ENCODE peak calls at places on chromosome 9, in six cellular contexts. One of them, this sample, is unnamed.

GRCh38 chr9:100534401-100534800 is 43.5 kb upstream of the CAVIN4 start:
- DNase-seq in astrocyte: no peak
- DNase-seq in transverse colon: no peak
- DNase-seq in stomach: no peak
- DNase-seq in H7: no peak
- DNase-seq in bronchial epithelial cell: no peak
- DNase-seq in this sample: no peak

GRCh38 chr9:84297162-84297821 is 43.3 kb downstream of the SLC28A3 start:
- DNase-seq in astrocyte: peak; percentile 77
- DNase-seq in transverse colon: no peak
- DNase-seq in stomach: no peak
- DNase-seq in H7: no peak
- DNase-seq in bronchial epithelial cell: peak; percentile 41
- DNase-seq in this sample: no peak

GRCh38 chr9:89254058-89254772 is 56.8 kb upstream of the CKS2 start:
- DNase-seq in astrocyte: no peak
- DNase-seq in transverse colon: no peak
- DNase-seq in stomach: no peak
- DNase-seq in H7: no peak
- DNase-seq in bronchial epithelial cell: no peak
- DNase-seq in this sample: no peak

GRCh38 chr9:31135567-31135966 is 1248.9 kb upstream of the ACO1 start:
- DNase-seq in astrocyte: peak; percentile 39
- DNase-seq in transverse colon: no peak
- DNase-seq in stomach: no peak
- DNase-seq in H7: no peak
- DNase-seq in bronchial epithelial cell: peak; percentile 35
- DNase-seq in this sample: no peak

GRCh38 chr9:113416149-113416726 is 5.7 kb downstream of the C9orf43 start:
- DNase-seq in astrocyte: no peak
- DNase-seq in transverse colon: no peak
- DNase-seq in stomach: no peak
- DNase-seq in H7: no peak
- DNase-seq in bronchial epithelial cell: no peak
- DNase-seq in this sample: no peak

GRCh38 chr9:21415492-21416267 is 6.8 kb downstream of the IFNA8 start:
- DNase-seq in astrocyte: peak; percentile 79
- DNase-seq in transverse colon: peak; percentile 41
- DNase-seq in stomach: no peak
- DNase-seq in H7: no peak
- DNase-seq in bronchial epithelial cell: no peak
- DNase-seq in this sample: peak; percentile 43

GRCh38 chr9:95027914-95028854 is 289.3 kb downstream of the FANCC start:
- DNase-seq in astrocyte: no peak
- DNase-seq in transverse colon: no peak
- DNase-seq in stomach: peak; percentile 67
- DNase-seq in H7: no peak
- DNase-seq in bronchial epithelial cell: peak; percentile 53
- DNase-seq in this sample: no peak

GRCh38 chr9:11194249-11194648 is 581.4 kb upstream of the PTPRD start:
- DNase-seq in astrocyte: no peak
- DNase-seq in transverse colon: no peak
- DNase-seq in stomach: peak; percentile 75
- DNase-seq in H7: no peak
- DNase-seq in bronchial epithelial cell: no peak
- DNase-seq in this sample: peak; percentile 9

GRCh38 chr9:34628656-34629491 is at the start of gene ARID3C:
- DNase-seq in astrocyte: no peak
- DNase-seq in transverse colon: peak; percentile 55
- DNase-seq in stomach: peak; percentile 61
- DNase-seq in H7: peak; percentile 90
- DNase-seq in bronchial epithelial cell: no peak
- DNase-seq in this sample: peak; percentile 33

GRCh38 chr9:967851-968641 is 8.4 kb upstream of the DMRT3 start:
- DNase-seq in astrocyte: no peak
- DNase-seq in transverse colon: no peak
- DNase-seq in stomach: no peak
- DNase-seq in H7: peak; percentile 73
- DNase-seq in bronchial epithelial cell: no peak
- DNase-seq in this sample: peak; percentile 72

GRCh38 chr9:73437758-73438157 is 286.1 kb downstream of the ANXA1 start:
- DNase-seq in astrocyte: peak; percentile 23
- DNase-seq in transverse colon: no peak
- DNase-seq in stomach: no peak
- DNase-seq in H7: no peak
- DNase-seq in bronchial epithelial cell: peak; percentile 56
- DNase-seq in this sample: no peak

GRCh38 chr9:91789941-91790340 is 160.1 kb downstream of the ROR2 start:
- DNase-seq in astrocyte: no peak
- DNase-seq in transverse colon: no peak
- DNase-seq in stomach: no peak
- DNase-seq in H7: no peak
- DNase-seq in bronchial epithelial cell: no peak
- DNase-seq in this sample: no peak

GRCh38 chr9:5582835-5583195 is 46.1 kb upstream of the RIC1 start:
- DNase-seq in astrocyte: peak; percentile 75
- DNase-seq in transverse colon: no peak
- DNase-seq in stomach: no peak
- DNase-seq in H7: no peak
- DNase-seq in bronchial epithelial cell: peak; percentile 57
- DNase-seq in this sample: no peak

GRCh38 chr9:10071579-10071978 is 541.2 kb downstream of the PTPRD start:
- DNase-seq in astrocyte: no peak
- DNase-seq in transverse colon: no peak
- DNase-seq in stomach: no peak
- DNase-seq in H7: no peak
- DNase-seq in bronchial epithelial cell: no peak
- DNase-seq in this sample: no peak

GRCh38 chr9:134607971-134608370 is 33.6 kb upstream of the COL5A1 start:
- DNase-seq in astrocyte: peak; percentile 49
- DNase-seq in transverse colon: no peak
- DNase-seq in stomach: peak; percentile 8
- DNase-seq in H7: no peak
- DNase-seq in bronchial epithelial cell: no peak
- DNase-seq in this sample: no peak

GRCh38 chr9:88387733-88388202 is 476 bp upstream of the SPIN1 start:
- DNase-seq in astrocyte: peak; percentile 45
- DNase-seq in transverse colon: peak; percentile 72
- DNase-seq in stomach: peak; percentile 59
- DNase-seq in H7: no peak
- DNase-seq in bronchial epithelial cell: peak; percentile 57
- DNase-seq in this sample: peak; percentile 44

GRCh38 chr9:93397664-93398381 is 53.7 kb upstream of the FAM120A start:
- DNase-seq in astrocyte: no peak
- DNase-seq in transverse colon: no peak
- DNase-seq in stomach: no peak
- DNase-seq in H7: no peak
- DNase-seq in bronchial epithelial cell: peak; percentile 79
- DNase-seq in this sample: no peak

GRCh38 chr9:94919376-94920098 is 193.0 kb downstream of the AOPEP start:
- DNase-seq in astrocyte: peak; percentile 81
- DNase-seq in transverse colon: no peak
- DNase-seq in stomach: no peak
- DNase-seq in H7: no peak
- DNase-seq in bronchial epithelial cell: peak; percentile 95
- DNase-seq in this sample: no peak

GRCh38 chr9:26502311-26502710 is 390.3 kb downstream of the CAAP1 start:
- DNase-seq in astrocyte: no peak
- DNase-seq in transverse colon: no peak
- DNase-seq in stomach: no peak
- DNase-seq in H7: peak; percentile 54
- DNase-seq in bronchial epithelial cell: no peak
- DNase-seq in this sample: no peak

GRCh38 chr9:118017607-118018122 is 313.5 kb downstream of the TLR4 start:
- DNase-seq in astrocyte: no peak
- DNase-seq in transverse colon: no peak
- DNase-seq in stomach: no peak
- DNase-seq in H7: no peak
- DNase-seq in bronchial epithelial cell: no peak
- DNase-seq in this sample: no peak

GRCh38 chr9:23621166-23621565 is 204.9 kb downstream of the ELAVL2 start:
- DNase-seq in astrocyte: peak; percentile 73
- DNase-seq in transverse colon: no peak
- DNase-seq in stomach: no peak
- DNase-seq in H7: no peak
- DNase-seq in bronchial epithelial cell: peak; percentile 92
- DNase-seq in this sample: no peak

GRCh38 chr9:37441776-37442370 is 19.4 kb downstream of the GRHPR start:
- DNase-seq in astrocyte: no peak
- DNase-seq in transverse colon: no peak
- DNase-seq in stomach: no peak
- DNase-seq in H7: no peak
- DNase-seq in bronchial epithelial cell: no peak
- DNase-seq in this sample: no peak
- H3K36me3 ChIP-seq in astrocyte: peaks cover 33% of the 10 kb centered on the region
- H3K36me3 ChIP-seq in transverse colon: no peaks in the 10 kb centered on the region
- H3K36me3 ChIP-seq in stomach: peaks cover 59% of the 10 kb centered on the region
- H3K36me3 ChIP-seq in H7: peaks cover 36% of the 10 kb centered on the region
- H3K36me3 ChIP-seq in bronchial epithelial cell: peaks cover 19% of the 10 kb centered on the region
- H3K36me3 ChIP-seq in this sample: peaks cover 30% of the 10 kb centered on the region

GRCh38 chr9:17574342-17574741 is 4.5 kb upstream of the SH3GL2 start:
- DNase-seq in astrocyte: no peak
- DNase-seq in transverse colon: no peak
- DNase-seq in stomach: no peak
- DNase-seq in H7: no peak
- DNase-seq in bronchial epithelial cell: no peak
- DNase-seq in this sample: no peak

GRCh38 chr9:17580119-17580518 is 1.3 kb downstream of the SH3GL2 start:
- DNase-seq in astrocyte: no peak
- DNase-seq in transverse colon: no peak
- DNase-seq in stomach: no peak
- DNase-seq in H7: no peak
- DNase-seq in bronchial epithelial cell: no peak
- DNase-seq in this sample: no peak

GRCh38 chr9:17578577-17578910 is 322 bp upstream of the SH3GL2 start:
- DNase-seq in astrocyte: no peak
- DNase-seq in transverse colon: no peak
- DNase-seq in stomach: no peak
- DNase-seq in H7: no peak
- DNase-seq in bronchial epithelial cell: no peak
- DNase-seq in this sample: no peak

GRCh38 chr9:17578911-17579793 is at the start of gene SH3GL2:
- DNase-seq in astrocyte: peak; percentile 10
- DNase-seq in transverse colon: peak; percentile 53
- DNase-seq in stomach: peak; percentile 82
- DNase-seq in H7: peak; percentile 91
- DNase-seq in bronchial epithelial cell: peak; percentile 5
- DNase-seq in this sample: peak; percentile 43
- H3K27me3 ChIP-seq in astrocyte: peaks cover 50% of the 10 kb centered on the region
- H3K27me3 ChIP-seq in transverse colon: peaks cover 62% of the 10 kb centered on the region
- H3K27me3 ChIP-seq in stomach: peaks cover 34% of the 10 kb centered on the region
- H3K27me3 ChIP-seq in H7: peaks cover 45% of the 10 kb centered on the region
- H3K27me3 ChIP-seq in bronchial epithelial cell: peaks cover 13% of the 10 kb centered on the region
- H3K27me3 ChIP-seq in this sample: peaks cover 49% of the 10 kb centered on the region

DNA sequence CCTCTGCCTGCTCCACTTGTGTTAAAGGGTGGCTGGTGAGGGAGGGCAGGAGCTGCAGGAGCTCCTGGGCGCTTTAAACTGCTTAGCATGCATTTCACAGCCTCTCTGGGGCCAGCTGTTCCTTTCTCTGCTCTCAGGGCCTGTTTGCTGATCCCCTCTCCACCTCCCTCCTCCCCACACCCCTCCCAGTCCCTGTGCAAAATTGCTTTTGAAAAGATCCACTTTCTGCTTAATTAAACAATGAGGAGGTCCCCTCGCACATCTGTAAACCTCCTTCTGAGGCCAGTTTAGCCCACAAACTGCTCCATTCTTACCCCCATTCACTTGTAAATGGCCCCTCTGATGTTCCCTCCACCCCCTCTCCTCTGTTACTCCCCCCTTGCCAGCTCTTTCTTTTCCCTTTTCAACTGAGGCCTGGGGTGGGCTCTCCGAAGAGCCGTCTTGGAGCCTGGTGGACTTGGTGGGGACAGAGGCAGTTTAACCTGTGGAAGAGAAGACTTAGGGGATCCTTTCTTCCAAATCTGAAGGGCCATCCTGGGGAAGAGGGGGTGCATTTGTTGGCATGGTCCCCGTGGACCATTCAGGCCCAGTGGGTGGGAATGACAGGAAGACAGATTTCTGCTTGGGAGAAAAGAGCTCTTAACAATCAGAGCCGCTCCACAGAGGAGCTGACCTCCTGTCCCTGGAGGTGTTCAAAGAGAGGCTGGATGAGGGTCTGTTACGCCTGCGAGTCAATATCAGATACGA is 12.0 kb downstream of the URM1 start:
- DNase-seq in astrocyte: no peak
- DNase-seq in transverse colon: no peak
- DNase-seq in stomach: no peak
- DNase-seq in H7: peak; percentile 90
- DNase-seq in bronchial epithelial cell: no peak
- DNase-seq in this sample: no peak
- H3K4me3 ChIP-seq in astrocyte: no peak overlapping the region
- H3K4me3 ChIP-seq in transverse colon: no peak overlapping the region
- H3K4me3 ChIP-seq in stomach: no peak overlapping the region
- H3K4me3 ChIP-seq in H7: no peak overlapping the region
- H3K4me3 ChIP-seq in bronchial epithelial cell: no peak overlapping the region
- H3K4me3 ChIP-seq in this sample: no peak overlapping the region

DNA sequence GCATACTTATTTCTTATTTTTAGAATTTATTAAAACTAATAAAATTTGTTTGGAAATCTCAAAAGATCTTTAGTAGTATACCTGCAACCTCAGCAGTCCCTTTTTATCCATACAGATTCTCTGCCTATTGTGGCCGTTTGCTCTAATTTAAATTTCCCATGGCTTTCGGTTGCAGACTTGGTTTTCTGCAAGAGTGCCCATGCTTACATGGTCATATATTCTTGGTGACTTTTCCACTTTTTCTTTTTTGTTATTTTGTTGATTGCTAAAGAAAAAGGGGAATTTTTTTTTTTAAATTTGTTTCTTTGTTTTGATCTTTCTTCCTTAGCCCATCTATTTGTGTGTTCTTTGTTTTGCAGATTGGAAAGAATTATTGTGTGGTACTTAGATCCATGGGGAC is 20.6 kb downstream of the ZCCHC7 start:
- DNase-seq in astrocyte: no peak
- DNase-seq in transverse colon: no peak
- DNase-seq in stomach: no peak
- DNase-seq in H7: no peak
- DNase-seq in bronchial epithelial cell: no peak
- DNase-seq in this sample: no peak
- H3K36me3 ChIP-seq in astrocyte: peaks cover 2% of the 10 kb centered on the region
- H3K36me3 ChIP-seq in transverse colon: no peaks in the 10 kb centered on the region
- H3K36me3 ChIP-seq in stomach: peaks cover 6% of the 10 kb centered on the region
- H3K36me3 ChIP-seq in H7: peaks cover 1% of the 10 kb centered on the region
- H3K36me3 ChIP-seq in bronchial epithelial cell: no peaks in the 10 kb centered on the region
- H3K36me3 ChIP-seq in this sample: no peaks in the 10 kb centered on the region

DNA sequence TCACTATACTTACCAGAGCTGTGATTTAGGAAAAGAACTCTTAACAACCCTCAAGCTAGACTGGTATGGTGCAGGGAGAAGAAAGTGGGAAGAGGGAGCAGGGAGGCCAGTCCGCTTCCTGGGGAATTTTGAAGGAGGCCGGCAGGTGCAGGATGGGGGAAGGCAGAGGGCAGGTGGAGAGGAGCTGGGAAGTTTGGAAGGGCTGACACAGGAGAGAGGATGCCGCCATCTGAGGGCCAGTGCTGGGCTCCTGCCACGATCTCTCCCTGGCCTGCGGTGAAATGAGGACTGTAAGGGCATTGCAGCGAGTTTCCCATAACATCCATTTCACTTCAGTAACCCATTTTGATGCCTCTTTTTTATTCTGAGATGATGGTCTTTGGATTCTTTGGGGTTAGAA is 8.9 kb downstream of the DAB2IP start:
- DNase-seq in astrocyte: no peak
- DNase-seq in transverse colon: no peak
- DNase-seq in stomach: no peak
- DNase-seq in H7: no peak
- DNase-seq in bronchial epithelial cell: no peak
- DNase-seq in this sample: no peak
- H3K27me3 ChIP-seq in astrocyte: peaks cover 2% of the 10 kb centered on the region
- H3K27me3 ChIP-seq in transverse colon: no peaks in the 10 kb centered on the region
- H3K27me3 ChIP-seq in stomach: no peaks in the 10 kb centered on the region
- H3K27me3 ChIP-seq in H7: no peaks in the 10 kb centered on the region
- H3K27me3 ChIP-seq in bronchial epithelial cell: no peaks in the 10 kb centered on the region
- H3K27me3 ChIP-seq in this sample: no peaks in the 10 kb centered on the region

GRCh38 chr9:86406366-86406765 is 52.2 kb upstream of the TUT7 start:
- DNase-seq in astrocyte: peak; percentile 64
- DNase-seq in transverse colon: no peak
- DNase-seq in stomach: no peak
- DNase-seq in H7: no peak
- DNase-seq in bronchial epithelial cell: peak; percentile 88
- DNase-seq in this sample: peak; percentile 44
- H3K4me3 ChIP-seq in astrocyte: peak overlapping the region; percentile 1
- H3K4me3 ChIP-seq in transverse colon: no peak overlapping the region
- H3K4me3 ChIP-seq in stomach: no peak overlapping the region
- H3K4me3 ChIP-seq in H7: no peak overlapping the region
- H3K4me3 ChIP-seq in bronchial epithelial cell: peak overlapping the region; percentile 5
- H3K4me3 ChIP-seq in this sample: no peak overlapping the region